ENCODE peak calls at places on chromosomes 13 and 19, in seven cellular contexts. D is ovary, S is A549, W is lower leg skin, E is tibial nerve, V is IMR-90, F is neuronal stem cell. H is an unnamed sample.

GRCh38 chr13:41668130-41668757 is 210.9 kb downstream of the RGCC start:
- DNase-seq in S (peak; percentile 90), W (peak; percentile 63), F (peak; percentile 69), D (no peak), V (peak; percentile 95), E (peak; percentile 70), H (peak; percentile 85)

GRCh38 chr19:19911150-19911549 is 10.4 kb downstream of the ZNF93 start:
- DNase-seq in V (peak; percentile 26), F (no peak), E (no peak), S (no peak), D (no peak), W (no peak), H (no peak)

GRCh38 chr19:52248256-52248655 is 21.1 kb upstream of the ZNF766 start:
- DNase-seq in D (peak; percentile 66), S (no peak), F (no peak), E (peak; percentile 69), W (peak; percentile 33), V (peak; percentile 33), H (no peak)

GRCh38 chr13:32538234-32538620 is 368 bp downstream of the N4BP2L2 start:
- DNase-seq in F (no peak), E (no peak), S (no peak), D (no peak), W (peak; percentile 42), V (peak; percentile 62), H (no peak)

GRCh38 chr19:54209058-54209747 is 8.5 kb downstream of the RPS9 start:
- DNase-seq in W (no peak), E (no peak), S (peak; percentile 52), F (no peak), D (peak; percentile 59), V (no peak), H (no peak)

GRCh38 chr13:59979589-59979988 is 184.1 kb downstream of the DIAPH3 start:
- DNase-seq in D (no peak), S (no peak), V (no peak), W (no peak), E (no peak), F (no peak), H (no peak)

GRCh38 chr13:106367361-106367781 is 168.1 kb downstream of the EFNB2 start:
- DNase-seq in W (no peak), D (no peak), S (no peak), V (no peak), E (no peak), F (no peak), H (no peak)

GRCh38 chr13:93230466-93230865 is 3.9 kb downstream of the GPC6 start:
- DNase-seq in D (no peak), F (no peak), V (peak; percentile 89), E (no peak), W (no peak), S (no peak), H (no peak)

GRCh38 chr13:73300718-73301425 is 242.1 kb downstream of the KLF5 start:
- DNase-seq in S (peak; percentile 25), V (no peak), F (no peak), W (no peak), E (no peak), D (no peak), H (no peak)

GRCh38 chr19:38360839-38361631 is 13.3 kb upstream of the PSMD8 start:
- DNase-seq in E (no peak), V (no peak), S (no peak), F (no peak), D (no peak), W (no peak), H (no peak)

GRCh38 chr13:77619655-77620054 is 77.8 kb upstream of the SLAIN1 start:
- DNase-seq in D (no peak), S (no peak), E (no peak), F (no peak), W (no peak), V (no peak), H (no peak)
- H3K4me3 ChIP-seq in D (no peak overlapping the region), S (no peak overlapping the region), E (no peak overlapping the region), F (no peak overlapping the region), W (no peak overlapping the region), V (no peak overlapping the region), H (no peak overlapping the region)

GRCh38 chr19:1606138-1606651 is 933 bp upstream of the UQCR11 start:
- DNase-seq in E (no peak), F (no peak), V (no peak), S (no peak), W (no peak), D (no peak), H (no peak)

GRCh38 chr19:1610579-1610978 is 5.3 kb upstream of the UQCR11 start:
- DNase-seq in F (no peak), W (no peak), S (no peak), V (no peak), E (no peak), D (no peak), H (no peak)

GRCh38 chr19:1609680-1610474 is 4.6 kb upstream of the UQCR11 start:
- DNase-seq in D (no peak), V (no peak), F (no peak), S (no peak), E (no peak), W (no peak), H (no peak)

GRCh38 chr19:1611353-1611752 is 6.1 kb upstream of the UQCR11 start:
- DNase-seq in S (no peak), V (no peak), W (no peak), E (no peak), D (no peak), F (no peak), H (no peak)

GRCh38 chr19:1608414-1609391 is 3.4 kb upstream of the UQCR11 start:
- DNase-seq in V (no peak), W (no peak), D (no peak), F (no peak), E (no peak), S (no peak), H (no peak)
- H3K4me3 ChIP-seq in V (no peak overlapping the region), W (no peak overlapping the region), D (no peak overlapping the region), F (peak overlapping the region; percentile 6), E (no peak overlapping the region), S (no peak overlapping the region), H (no peak overlapping the region)

GRCh38 chr13:44865722-44866484 is 123.4 kb downstream of the NUFIP1 start:
- DNase-seq in F (no peak), W (no peak), V (no peak), E (no peak), D (no peak), S (no peak), H (no peak)
- H3K4me3 ChIP-seq in F (no peak overlapping the region), W (no peak overlapping the region), V (no peak overlapping the region), E (no peak overlapping the region), D (no peak overlapping the region), S (no peak overlapping the region), H (no peak overlapping the region)

GRCh38 chr13:110913911-110914292 is 967 bp downstream of the ANKRD10 start:
- DNase-seq in W (no peak), E (no peak), S (no peak), F (no peak), V (no peak), D (no peak), H (no peak)

GRCh38 chr13:110912651-110913051 is 2.2 kb downstream of the ANKRD10 start:
- DNase-seq in E (no peak), D (no peak), V (peak; percentile 90), W (no peak), F (no peak), S (peak; percentile 12), H (no peak)

GRCh38 chr13:110913322-110913721 is 1.5 kb downstream of the ANKRD10 start:
- DNase-seq in F (no peak), W (no peak), S (no peak), D (no peak), E (no peak), V (peak; percentile 26), H (no peak)

GRCh38 chr13:110910013-110910890 is 4.6 kb downstream of the ANKRD10 start:
- DNase-seq in E (no peak), S (no peak), W (no peak), D (no peak), V (no peak), F (no peak), H (no peak)

GRCh38 chr13:110911880-110912279 is 3.0 kb downstream of the ANKRD10 start:
- DNase-seq in E (no peak), V (peak; percentile 25), S (no peak), D (no peak), W (no peak), F (no peak), H (no peak)
- H3K4me3 ChIP-seq in E (no peak overlapping the region), V (no peak overlapping the region), S (no peak overlapping the region), D (no peak overlapping the region), W (no peak overlapping the region), F (no peak overlapping the region), H (peak overlapping the region; percentile 99)

GRCh38 chr13:67235265-67235664 is 5.1 kb upstream of the PCDH9 start:
- DNase-seq in F (no peak), E (no peak), S (no peak), V (no peak), D (no peak), W (no peak), H (no peak)
- H3K4me3 ChIP-seq in F (no peak overlapping the region), E (no peak overlapping the region), S (no peak overlapping the region), V (no peak overlapping the region), D (no peak overlapping the region), W (no peak overlapping the region), H (no peak overlapping the region)

DNA sequence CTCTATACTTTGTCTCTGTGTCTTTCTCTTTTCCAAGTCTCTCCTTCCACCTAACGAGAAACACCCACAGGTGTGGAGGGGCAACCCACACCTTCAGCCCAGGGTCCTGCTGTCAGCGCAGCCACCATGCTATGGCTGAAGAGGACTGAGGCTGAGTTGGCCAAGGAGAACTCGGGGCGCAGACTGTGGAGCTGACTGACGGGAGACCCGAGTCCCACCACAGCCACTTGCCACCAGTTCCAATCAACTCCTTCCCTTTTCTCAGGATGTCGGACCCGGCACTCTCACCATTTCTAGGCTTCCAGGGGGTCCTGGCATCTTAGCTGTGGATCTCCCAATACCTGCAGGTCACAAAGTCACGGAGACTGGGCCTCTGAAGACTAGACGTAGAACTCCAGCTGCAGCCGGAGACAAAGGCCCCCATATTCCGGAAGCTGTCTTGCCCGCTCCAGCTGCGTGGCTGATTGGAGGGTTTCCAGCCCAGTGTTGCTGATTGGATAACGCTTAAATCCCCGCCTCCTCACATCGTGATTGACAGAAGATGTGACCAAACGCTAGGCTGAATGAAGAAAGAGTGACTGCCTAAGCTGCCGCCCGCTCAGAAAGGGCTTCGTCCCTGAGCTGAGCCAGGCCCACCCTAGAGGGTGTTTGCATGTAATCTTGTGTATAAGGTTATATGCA is 63.6 kb downstream of the ZNF429 start:
- DNase-seq in W (peak; percentile 74), S (no peak), D (peak; percentile 79), E (peak; percentile 85), F (no peak), V (peak; percentile 94), H (no peak)
- H3K4me3 ChIP-seq in W (no peak overlapping the region), S (no peak overlapping the region), D (peak overlapping the region; percentile 36), E (peak overlapping the region; percentile 52), F (no peak overlapping the region), V (peak overlapping the region; percentile 88), H (no peak overlapping the region)

H was measured in AG04450.